ENCODE peak calls at places on chromosomes 11 and 22, in seven cellular contexts. D, G, H, Z, M, I and U are unnamed samples.

GRCh38 chr11:118640332-118641154 is 33.1 kb downstream of the PHLDB1 start:
- DNase-seq in D (no peak), Z (no peak), H (no peak), M (no peak), I (no peak), G (no peak), U (no peak)

GRCh38 chr11:135033545-135033944 is 621.5 kb upstream of the B3GAT1 start:
- DNase-seq in G (no peak), M (no peak), I (no peak), Z (no peak), D (no peak), H (no peak), U (peak; percentile 1)

GRCh38 chr11:59898046-59898445 is 19.5 kb downstream of the OOSP3 start:
- DNase-seq in M (no peak), H (no peak), Z (no peak), I (no peak), G (no peak), D (no peak), U (no peak)

GRCh38 chr22:35037089-35037488 is 28.9 kb upstream of the ISX start:
- DNase-seq in D (no peak), Z (no peak), G (no peak), I (peak; percentile 14), H (no peak), M (no peak), U (no peak)

GRCh38 chr11:114200351-114200750 is 95.8 kb upstream of the NNMT start:
- DNase-seq in D (no peak), Z (no peak), M (no peak), H (no peak), G (no peak), I (no peak), U (no peak)

GRCh38 chr22:41844513-41844912 is 11.6 kb downstream of the SREBF2 start:
- DNase-seq in I (no peak), H (no peak), Z (no peak), D (no peak), G (no peak), M (no peak), U (no peak)

GRCh38 chr22:44448271-44448780 is 49.7 kb downstream of the RTL6 start:
- DNase-seq in D (no peak), G (peak; percentile 48), H (peak; percentile 88), M (no peak), I (peak; percentile 94), Z (peak; percentile 90), U (peak; percentile 96)

GRCh38 chr11:116062526-116063171 is 558.4 kb upstream of the CADM1 start:
- DNase-seq in D (no peak), Z (no peak), M (no peak), H (no peak), I (no peak), G (no peak), U (no peak)

GRCh38 chr11:58503361-58503856 is 4.5 kb downstream of the OR5B21 start:
- DNase-seq in D (no peak), Z (no peak), I (no peak), G (no peak), M (no peak), H (no peak), U (no peak)

GRCh38 chr11:12806113-12806512 is 131.9 kb downstream of the TEAD1 start:
- DNase-seq in D (no peak), I (no peak), M (no peak), G (peak; percentile 45), Z (no peak), H (peak; percentile 77), U (no peak)

GRCh38 chr11:61814958-61815789 is 1.6 kb downstream of the FADS1 start:
- DNase-seq in D (peak; percentile 96), M (peak; percentile 89), H (peak; percentile 62), Z (peak; percentile 71), I (peak; percentile 90), G (peak; percentile 89), U (peak; percentile 97)

GRCh38 chr11:130181295-130182272 is 22.0 kb downstream of the ST14 start:
- DNase-seq in G (peak; percentile 84), M (peak; percentile 52), Z (peak; percentile 59), D (no peak), I (peak; percentile 87), H (peak; percentile 76), U (peak; percentile 20)

GRCh38 chr11:126317681-126318641 is 14.1 kb downstream of the DCPS start:
- DNase-seq in Z (no peak), D (no peak), H (peak; percentile 64), G (peak; percentile 53), I (peak; percentile 90), M (no peak), U (peak; percentile 94)

GRCh38 chr11:125871391-125872137 is 15.9 kb upstream of the HYLS1 start:
- DNase-seq in G (no peak), M (no peak), D (peak; percentile 54), H (peak; percentile 6), I (peak; percentile 29), Z (no peak), U (peak; percentile 18)

GRCh38 chr22:23408321-23408720 is 171.8 kb downstream of the IGLL1 start:
- DNase-seq in D (no peak), M (no peak), G (no peak), H (peak; percentile 64), Z (no peak), I (no peak), U (no peak)

GRCh38 chr11:62133328-62134065 is 9.7 kb downstream of the INCENP start:
- DNase-seq in M (no peak), Z (no peak), H (no peak), I (peak; percentile 32), D (no peak), G (no peak), U (no peak)

GRCh38 chr22:29044657-29045176 is 16.9 kb downstream of the C22orf31 start:
- DNase-seq in I (peak; percentile 76), D (no peak), Z (no peak), G (no peak), H (peak; percentile 28), M (no peak), U (peak; percentile 78)

GRCh38 chr22:30425616-30426394 is at the start of gene MTFP1:
- DNase-seq in G (peak; percentile 72), Z (no peak), M (peak; percentile 68), D (peak; percentile 66), H (peak; percentile 65), I (peak; percentile 56), U (peak; percentile 65)

GRCh38 chr11:131511794-131512193 is 141.4 kb downstream of the NTM start:
- DNase-seq in I (peak; percentile 2), Z (no peak), M (peak; percentile 48), H (no peak), D (peak; percentile 30), G (peak; percentile 42), U (no peak)

GRCh38 chr22:23285236-23285635 is 104.9 kb downstream of the BCR start:
- DNase-seq in M (no peak), Z (no peak), I (no peak), G (no peak), D (peak; percentile 62), H (no peak), U (no peak)

GRCh38 chr11:46977038-46977818 is 40.7 kb downstream of the CSTPP1 start:
- DNase-seq in H (no peak), D (no peak), Z (no peak), M (no peak), G (no peak), I (no peak), U (peak; percentile 5)

GRCh38 chr11:27350503-27350902 is 12.5 kb downstream of the CCDC34 start:
- DNase-seq in Z (no peak), H (no peak), G (no peak), I (peak; percentile 73), D (no peak), M (no peak), U (peak; percentile 8)

GRCh38 chr11:133987221-133987620 is 30.5 kb upstream of the IGSF9B start:
- DNase-seq in G (no peak), Z (no peak), D (no peak), M (no peak), I (no peak), H (no peak), U (no peak)
- H3K4me3 ChIP-seq in G (no peak overlapping the region), Z (no peak overlapping the region), D (no peak overlapping the region), M (no peak overlapping the region), I (no peak overlapping the region), H (no peak overlapping the region), U (no peak overlapping the region)

DNA sequence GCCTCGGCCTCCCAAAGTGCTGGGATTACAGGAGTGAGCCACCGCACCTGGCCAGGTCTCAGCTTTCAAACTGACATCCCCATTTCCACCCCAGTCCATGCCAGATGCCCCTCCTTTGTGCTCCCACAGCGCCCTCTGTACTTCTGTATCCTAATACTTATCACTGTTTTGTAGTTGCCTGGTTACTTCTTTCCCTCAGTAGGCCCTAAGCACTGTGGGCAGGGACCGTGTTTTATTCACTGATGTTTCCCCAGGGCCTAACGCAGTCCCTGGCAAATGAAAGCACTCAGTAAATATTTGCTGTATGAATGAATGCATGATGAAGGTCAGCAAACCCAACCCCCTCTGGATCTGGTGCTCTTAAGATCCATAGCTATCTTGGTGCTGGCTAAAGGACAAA is 2.2 kb upstream of the TRIM3 start:
- DNase-seq in I (no peak), Z (no peak), M (peak; percentile 71), G (no peak), D (no peak), H (no peak), U (no peak)
- TF ChIP-seq CTCF in I (no peak), Z (no peak), M (no peak), G (no peak), D (no peak), H (peak; percentile 2), U (no peak)

GRCh38 chr22:50530857-50531545 is 1.2 kb upstream of the TYMP start:
- DNase-seq in I (peak; percentile 82), G (peak; percentile 93), D (no peak), M (peak; percentile 80), Z (peak; percentile 35), H (peak; percentile 56), U (peak; percentile 60)

GRCh38 chr22:50529416-50530279 is at the start of gene TYMP:
- DNase-seq in D (no peak), M (peak; percentile 64), I (peak; percentile 66), Z (no peak), G (peak; percentile 90), H (no peak), U (no peak)

GRCh38 chr22:50531546-50532352 is 1.9 kb upstream of the TYMP start:
- DNase-seq in G (peak; percentile 84), D (no peak), M (peak; percentile 82), H (no peak), Z (no peak), I (peak; percentile 77), U (peak; percentile 50)

GRCh38 chr22:50528682-50529415 is 963 bp downstream of the TYMP start:
- DNase-seq in M (peak; percentile 57), D (no peak), H (no peak), Z (no peak), I (no peak), G (peak; percentile 26), U (no peak)

DNA sequence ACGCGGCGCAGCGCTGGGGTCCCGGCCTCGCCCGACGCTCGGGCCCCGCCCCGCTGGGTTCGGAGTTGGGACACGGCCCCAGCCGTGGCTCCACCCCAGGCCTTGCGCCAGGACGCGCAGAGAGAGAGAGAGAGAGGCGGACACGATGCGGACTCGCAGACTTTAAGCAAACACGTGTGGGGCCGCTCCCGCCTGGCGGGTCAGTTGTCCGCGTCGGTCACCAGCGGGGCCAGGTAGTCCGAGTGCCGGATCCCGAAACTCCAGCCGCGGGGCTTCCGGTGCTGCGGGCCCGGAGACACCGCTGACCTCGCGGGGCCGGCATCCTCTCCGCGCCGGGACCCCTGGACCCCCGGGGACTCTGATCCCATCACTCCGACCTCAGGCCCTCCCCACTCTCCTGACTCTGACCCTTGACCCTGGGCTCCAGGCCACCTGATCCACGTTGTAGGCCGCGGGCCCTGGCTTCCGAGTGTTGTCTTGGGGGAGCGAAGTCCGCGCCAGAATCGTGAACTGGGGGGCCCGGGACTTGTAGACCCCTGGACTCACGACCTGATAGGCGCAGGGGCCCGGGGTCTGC is 556 bp upstream of the TYMP start:
- DNase-seq in M (peak; percentile 78), D (no peak), H (no peak), Z (peak; percentile 46), G (peak; percentile 88), I (peak; percentile 83), U (peak; percentile 58)
- H3K4me3 ChIP-seq in M (peak overlapping the region; percentile 60), D (no peak overlapping the region), H (peak overlapping the region; percentile 18), Z (peak overlapping the region; percentile 52), G (peak overlapping the region; percentile 58), I (peak overlapping the region; percentile 66), U (peak overlapping the region; percentile 27)

GRCh38 chr11:78025378-78025777 is 2.3 kb upstream of the KCTD14 start:
- DNase-seq in M (no peak), G (no peak), I (no peak), D (no peak), Z (no peak), H (no peak), U (no peak)
- TF ChIP-seq CTCF in M (no peak), G (no peak), I (no peak), D (no peak), Z (no peak), H (no peak), U (no peak)